ENCODE peak calls at places on chromosomes 6 and 20, in nine cellular contexts. A is H1; K is aorta; B is Panc1; T is psoas muscle; E is tibial nerve; M is CD8-positive, alpha-beta T cell; N is naive thymus-derived CD4-positive, alpha-beta T cell; X is HL-60. I is an unnamed sample.
A peak's percentile ranks its signal among the peaks of the same experiment; 100 is the strongest.

GRCh38 chr6:122747573-122747972 is 31.9 kb upstream of the FABP7 start:
- DNase-seq in A (no peak), K (no peak), B (no peak), T (no peak), E (no peak), M (no peak), N (no peak), X (no peak), I (no peak)

GRCh38 chr6:125220712-125221111 is 67.1 kb downstream of the TPD52L1 start:
- DNase-seq in A (no peak), K (no peak), B (no peak), T (peak; percentile 78), E (peak; percentile 17), M (no peak), N (no peak), X (no peak), I (no peak)

GRCh38 chr6:139600919-139601470 is 226.5 kb upstream of the CITED2 start:
- DNase-seq in A (no peak), K (no peak), B (no peak), T (no peak), E (no peak), M (no peak), N (no peak), X (no peak), I (no peak)

GRCh38 chr6:54058236-54058635 is 53.0 kb upstream of the MLIP start:
- DNase-seq in A (no peak), K (no peak), B (no peak), T (no peak), E (no peak), M (no peak), N (no peak), X (no peak), I (no peak)

GRCh38 chr6:138864343-138864890 is 68.5 kb downstream of the ECT2L start:
- DNase-seq in A (no peak), K (no peak), B (no peak), T (no peak), E (no peak), M (no peak), N (no peak), X (no peak), I (no peak)

GRCh38 chr6:163711615-163712568 is 297.4 kb downstream of the QKI start:
- DNase-seq in A (no peak), K (peak; percentile 83), B (no peak), T (peak; percentile 95), E (peak; percentile 93), M (no peak), N (no peak), X (peak; percentile 81), I (no peak)

GRCh38 chr6:18444176-18444575 is 57.0 kb downstream of the RNF144B start:
- DNase-seq in A (no peak), K (no peak), B (no peak), T (no peak), E (no peak), M (no peak), N (no peak), X (no peak), I (no peak)

GRCh38 chr20:42041000-42041565 is 422.9 kb upstream of the CHD6 start:
- DNase-seq in A (no peak), K (no peak), B (no peak), T (no peak), E (no peak), M (no peak), N (no peak), X (no peak), I (no peak)

GRCh38 chr20:35226775-35227681 is 538 bp downstream of the MMP24 start:
- DNase-seq in A (peak; percentile 89), K (peak; percentile 87), B (no peak), T (no peak), E (no peak), M (peak; percentile 41), N (peak; percentile 46), X (no peak), I (no peak)

GRCh38 chr20:35224536-35224935 is 2.0 kb upstream of the MMP24 start:
- DNase-seq in A (no peak), K (no peak), B (no peak), T (no peak), E (no peak), M (no peak), N (no peak), X (no peak), I (no peak)

GRCh38 chr20:35226126-35226774 is at the start of gene MMP24:
- DNase-seq in A (peak; percentile 80), K (no peak), B (no peak), T (no peak), E (no peak), M (no peak), N (no peak), X (no peak), I (no peak)

GRCh38 chr20:35223941-35224340 is 2.5 kb upstream of the MMP24 start:
- DNase-seq in A (no peak), K (no peak), B (no peak), T (no peak), E (no peak), M (no peak), N (no peak), X (no peak), I (no peak)

DNA sequence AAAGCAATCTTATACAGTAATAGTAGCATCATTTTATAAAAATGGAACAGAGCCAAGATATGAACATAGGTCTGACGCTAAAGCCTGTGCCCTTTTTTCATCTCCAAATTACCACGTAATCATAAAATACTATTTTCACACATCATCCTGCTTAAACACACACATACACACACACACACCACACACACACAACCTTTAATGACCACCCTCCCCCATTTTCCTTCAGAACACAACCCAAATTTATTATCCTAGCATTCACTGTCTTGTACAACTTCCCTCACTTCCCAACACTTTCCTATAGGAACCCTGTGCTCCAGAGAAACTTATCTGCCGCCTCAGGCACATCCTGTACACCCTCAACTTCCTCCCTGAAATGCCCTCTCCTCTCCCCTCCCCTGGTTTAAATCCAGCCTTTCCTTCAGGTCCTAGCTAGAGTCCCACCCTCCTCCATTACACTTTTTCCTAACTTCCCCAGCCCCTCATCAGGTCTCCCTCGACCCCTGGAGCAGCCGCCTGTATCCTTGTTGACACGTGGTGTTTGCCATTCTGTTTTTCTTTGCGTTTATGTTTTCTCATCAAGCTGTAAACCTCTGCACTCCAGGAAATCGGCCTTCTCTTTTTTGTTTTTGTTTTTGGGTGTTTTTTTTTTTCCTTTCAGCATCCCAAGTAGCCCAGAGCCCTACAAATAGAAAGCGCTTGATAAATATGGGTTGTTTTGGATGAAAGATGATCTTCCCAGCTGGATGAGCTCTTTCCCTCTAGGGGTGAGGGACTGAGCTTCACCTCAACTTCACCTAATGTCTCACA is 968 bp upstream of the MMP24 start:
- DNase-seq in A (no peak), K (no peak), B (no peak), T (no peak), E (no peak), M (no peak), N (no peak), X (no peak), I (no peak)
- H3K27ac ChIP-seq in A (no peak overlapping the region), K (no peak overlapping the region), B (no peak overlapping the region), T (no peak overlapping the region), E (no peak overlapping the region), M (no peak overlapping the region), N (no peak overlapping the region), X (no peak overlapping the region), I (no peak overlapping the region)

GRCh38 chr6:110395221-110395620 is 20.2 kb downstream of the DDO start:
- DNase-seq in A (no peak), K (no peak), B (no peak), T (no peak), E (no peak), M (no peak), N (no peak), X (no peak), I (no peak)

GRCh38 chr6:110401585-110402176 is 13.7 kb downstream of the DDO start:
- DNase-seq in A (no peak), K (no peak), B (no peak), T (no peak), E (no peak), M (no peak), N (no peak), X (no peak), I (no peak)

GRCh38 chr6:110400208-110400607 is 15.2 kb downstream of the DDO start:
- DNase-seq in A (no peak), K (peak; percentile 71), B (no peak), T (no peak), E (no peak), M (no peak), N (no peak), X (no peak), I (no peak)

GRCh38 chr6:110398778-110399177 is 16.6 kb downstream of the DDO start:
- DNase-seq in A (no peak), K (no peak), B (no peak), T (no peak), E (no peak), M (no peak), N (no peak), X (no peak), I (no peak)

GRCh38 chr6:110399219-110400071 is 15.9 kb downstream of the DDO start:
- DNase-seq in A (no peak), K (peak; percentile 78), B (no peak), T (no peak), E (no peak), M (no peak), N (no peak), X (no peak), I (no peak)
- H3K27ac ChIP-seq in A (no peak overlapping the region), K (peak overlapping the region; percentile 21), B (no peak overlapping the region), T (no peak overlapping the region), E (peak overlapping the region; percentile 72), M (no peak overlapping the region), N (no peak overlapping the region), X (no peak overlapping the region), I (no peak overlapping the region)

GRCh38 chr6:151317206-151317994 is 74.0 kb downstream of the ZBTB2 start:
- DNase-seq in A (no peak), K (no peak), B (no peak), T (no peak), E (no peak), M (no peak), N (no peak), X (no peak), I (no peak)

GRCh38 chr6:151317995-151318365 is 73.4 kb downstream of the ZBTB2 start:
- DNase-seq in A (no peak), K (no peak), B (no peak), T (no peak), E (no peak), M (no peak), N (no peak), X (no peak), I (no peak)

GRCh38 chr6:151307501-151307900 is 67.7 kb downstream of the AKAP12 start:
- DNase-seq in A (no peak), K (no peak), B (no peak), T (no peak), E (no peak), M (no peak), N (no peak), X (no peak), I (no peak)

GRCh38 chr6:151310852-151311767 is 71.3 kb downstream of the AKAP12 start:
- DNase-seq in A (no peak), K (no peak), B (no peak), T (no peak), E (no peak), M (no peak), N (no peak), X (no peak), I (no peak)

GRCh38 chr6:151313060-151313459 is 73.3 kb downstream of the AKAP12 start:
- DNase-seq in A (peak; percentile 59), K (no peak), B (no peak), T (no peak), E (no peak), M (no peak), N (no peak), X (no peak), I (peak; percentile 61)
- H3K27ac ChIP-seq in A (peak overlapping the region; percentile 50), K (no peak overlapping the region), B (no peak overlapping the region), T (no peak overlapping the region), E (no peak overlapping the region), M (no peak overlapping the region), N (no peak overlapping the region), X (no peak overlapping the region), I (no peak overlapping the region)

GRCh38 chr20:49343246-49343645 is 65.4 kb upstream of the ZNFX1 start:
- DNase-seq in A (no peak), K (no peak), B (no peak), T (no peak), E (no peak), M (no peak), N (no peak), X (no peak), I (no peak)
- H3K27ac ChIP-seq in A (no peak overlapping the region), K (no peak overlapping the region), B (peak overlapping the region; percentile 55), T (peak overlapping the region; percentile 89), E (no peak overlapping the region), M (no peak overlapping the region), N (no peak overlapping the region), X (no peak overlapping the region), I (no peak overlapping the region)